ENCODE peak calls at places on chromosomes 1 and 21, in four cellular contexts. One of them, this sample, is unnamed.

GRCh38 chr1:32741417-32742131 is 39.0 kb upstream of the SYNC start:
- DNase-seq in foreskin fibroblast: peak
- DNase-seq in HEK293T: peak
- DNase-seq in pancreas: peak
- DNase-seq in this sample: no peak

GRCh38 chr1:221118176-221118937 is 239.1 kb downstream of the HLX start:
- DNase-seq in foreskin fibroblast: peak
- DNase-seq in HEK293T: no peak
- DNase-seq in pancreas: no peak
- DNase-seq in this sample: no peak

GRCh38 chr1:23902611-23903278 is 10.4 kb downstream of the CNR2 start:
- DNase-seq in foreskin fibroblast: peak
- DNase-seq in HEK293T: no peak
- DNase-seq in pancreas: no peak
- DNase-seq in this sample: no peak

GRCh38 chr1:93995837-93996526 is 86.8 kb upstream of the GCLM start:
- DNase-seq in foreskin fibroblast: no peak
- DNase-seq in HEK293T: no peak
- DNase-seq in pancreas: no peak
- DNase-seq in this sample: no peak

GRCh38 chr1:94698759-94699502 is 121.2 kb upstream of the SLC44A3 start:
- DNase-seq in foreskin fibroblast: peak
- DNase-seq in HEK293T: no peak
- DNase-seq in pancreas: no peak
- DNase-seq in this sample: no peak

GRCh38 chr1:20702416-20702815 is 15.4 kb downstream of the KIF17 start:
- DNase-seq in foreskin fibroblast: peak
- DNase-seq in HEK293T: no peak
- DNase-seq in pancreas: no peak
- DNase-seq in this sample: no peak

GRCh38 chr21:39661121-39661520 is 48.4 kb downstream of the B3GALT5 start:
- DNase-seq in foreskin fibroblast: no peak
- DNase-seq in HEK293T: no peak
- DNase-seq in pancreas: no peak
- DNase-seq in this sample: no peak

GRCh38 chr1:3170566-3171453 is 101.8 kb downstream of the PRDM16 start:
- DNase-seq in foreskin fibroblast: peak
- DNase-seq in HEK293T: peak
- DNase-seq in pancreas: peak
- DNase-seq in this sample: no peak

GRCh38 chr1:30106125-30106524 is 617.3 kb downstream of the MATN1 start:
- DNase-seq in foreskin fibroblast: peak
- DNase-seq in HEK293T: peak
- DNase-seq in pancreas: no peak
- DNase-seq in this sample: peak

GRCh38 chr21:35528109-35529042 is 479.3 kb upstream of the RUNX1 start:
- DNase-seq in foreskin fibroblast: no peak
- DNase-seq in HEK293T: no peak
- DNase-seq in pancreas: no peak
- DNase-seq in this sample: no peak

GRCh38 chr1:181119076-181119989 is 30.8 kb downstream of the IER5 start:
- DNase-seq in foreskin fibroblast: peak
- DNase-seq in HEK293T: no peak
- DNase-seq in pancreas: no peak
- DNase-seq in this sample: no peak

GRCh38 chr1:55632058-55632457 is 416.9 kb upstream of the USP24 start:
- DNase-seq in foreskin fibroblast: peak
- DNase-seq in HEK293T: no peak
- DNase-seq in pancreas: no peak
- DNase-seq in this sample: no peak

GRCh38 chr1:117732065-117732789 is 126.4 kb downstream of the TENT5C start:
- DNase-seq in foreskin fibroblast: no peak
- DNase-seq in HEK293T: no peak
- DNase-seq in pancreas: no peak
- DNase-seq in this sample: no peak

GRCh38 chr1:3795453-3796214 is 664 bp downstream of the LRRC47 start:
- DNase-seq in foreskin fibroblast: no peak
- DNase-seq in HEK293T: peak
- DNase-seq in pancreas: peak
- DNase-seq in this sample: no peak

GRCh38 chr1:154959448-154959825 is 2.1 kb downstream of the PYGO2 start:
- DNase-seq in foreskin fibroblast: no peak
- DNase-seq in HEK293T: no peak
- DNase-seq in pancreas: no peak
- DNase-seq in this sample: no peak

GRCh38 chr1:35029756-35030155 is 2.0 kb downstream of the ZMYM6 start:
- DNase-seq in foreskin fibroblast: no peak
- DNase-seq in HEK293T: no peak
- DNase-seq in pancreas: no peak
- DNase-seq in this sample: no peak

GRCh38 chr1:25615563-25616079 is 970 bp upstream of the MAN1C1 start:
- DNase-seq in foreskin fibroblast: peak
- DNase-seq in HEK293T: no peak
- DNase-seq in pancreas: no peak
- DNase-seq in this sample: no peak

GRCh38 chr1:228018961-228019721 is 12.3 kb downstream of the WNT3A start:
- DNase-seq in foreskin fibroblast: no peak
- DNase-seq in HEK293T: no peak
- DNase-seq in pancreas: no peak
- DNase-seq in this sample: no peak

GRCh38 chr1:235952950-235953615 is 86.4 kb upstream of the LYST start:
- DNase-seq in foreskin fibroblast: no peak
- DNase-seq in HEK293T: no peak
- DNase-seq in pancreas: no peak
- DNase-seq in this sample: no peak

This sample was measured in RKO.